ENCODE peak calls at places on chromosomes 1 and 21, in nine cellular contexts. H, Z, I, K, Q, B, R, G and F are unnamed samples.

GRCh38 chr1:28104866-28105467 is 16.6 kb upstream of the EYA3 start:
- DNase-seq in Q (no peak), B (no peak), I (no peak), R (peak), K (no peak), G (no peak), H (peak), Z (peak), F (no peak)

GRCh38 chr1:93844262-93845045 is 34.6 kb downstream of the DNTTIP2 start:
- DNase-seq in R (peak), H (peak), B (peak), G (peak), K (peak), Q (peak), I (no peak), Z (peak), F (peak)

GRCh38 chr1:240803151-240803550 is 191.2 kb upstream of the GREM2 start:
- DNase-seq in I (no peak), G (peak), Q (no peak), R (no peak), B (no peak), H (no peak), Z (no peak), K (no peak), F (no peak)

GRCh38 chr1:223776075-223776814 is 63.9 kb downstream of the CAPN2 start:
- DNase-seq in K (no peak), Z (no peak), I (peak), H (no peak), B (no peak), Q (no peak), G (peak), R (no peak), F (peak)

GRCh38 chr21:33687634-33688033 is 45.3 kb downstream of the ITSN1 start:
- DNase-seq in G (no peak), Z (no peak), K (no peak), H (no peak), I (no peak), B (no peak), Q (no peak), R (no peak), F (no peak)

GRCh38 chr1:27574871-27575831 is 28.8 kb downstream of the AHDC1 start:
- DNase-seq in G (no peak), H (peak), B (peak), Q (no peak), R (peak), I (no peak), Z (peak), K (no peak), F (peak)

GRCh38 chr1:219731771-219732170 is 118.9 kb upstream of the ZC3H11B start:
- DNase-seq in B (no peak), K (no peak), Q (no peak), I (no peak), R (no peak), Z (no peak), G (no peak), H (no peak), F (no peak)

GRCh38 chr1:42620307-42620706 is 37.9 kb upstream of the PPIH start:
- DNase-seq in I (no peak), H (no peak), Q (no peak), B (no peak), K (no peak), Z (no peak), G (no peak), R (no peak), F (no peak)

GRCh38 chr1:10210841-10211804 is 753 bp downstream of the KIF1B start:
- DNase-seq in G (no peak), B (peak), R (peak), Q (no peak), I (peak), H (peak), Z (peak), K (no peak), F (peak)

GRCh38 chr1:19436716-19437476 is 48.4 kb downstream of the CAPZB start:
- DNase-seq in I (no peak), K (no peak), Z (no peak), Q (no peak), H (peak), R (peak), B (peak), G (no peak), F (peak)

GRCh38 chr1:12040457-12041051 is 21.3 kb downstream of the MIIP start:
- DNase-seq in Q (no peak), H (no peak), K (peak), I (no peak), B (peak), R (no peak), G (no peak), Z (no peak), F (no peak)

GRCh38 chr1:206729050-206729449 is 41.5 kb upstream of the IL19 start:
- DNase-seq in B (no peak), Z (no peak), K (no peak), G (no peak), H (peak), I (no peak), Q (no peak), R (no peak), F (no peak)

GRCh38 chr1:178947688-178948003 is 76.8 kb upstream of the ANGPTL1 start:
- DNase-seq in B (no peak), R (no peak), Q (no peak), K (no peak), H (no peak), G (no peak), I (no peak), Z (no peak), F (no peak)

GRCh38 chr1:174242856-174243255 is 83.5 kb downstream of the RABGAP1L start:
- DNase-seq in I (no peak), K (no peak), H (no peak), G (no peak), B (no peak), R (no peak), Q (no peak), Z (no peak), F (no peak)

GRCh38 chr1:59096501-59096900 is 200.4 kb upstream of the FGGY start:
- DNase-seq in G (no peak), Z (no peak), B (no peak), I (no peak), H (no peak), K (no peak), R (no peak), Q (no peak), F (no peak)

GRCh38 chr21:32383812-32384211 is 9.0 kb downstream of the URB1 start:
- DNase-seq in I (no peak), G (no peak), H (no peak), Q (no peak), K (no peak), B (no peak), R (no peak), Z (no peak), F (no peak)

GRCh38 chr1:203557390-203557789 is 63.4 kb downstream of the OPTC start:
- DNase-seq in R (peak), B (no peak), Z (no peak), G (no peak), I (no peak), Q (no peak), H (no peak), K (no peak), F (peak)

GRCh38 chr1:27966402-27967105 is 6.8 kb downstream of the XKR8 start:
- DNase-seq in G (no peak), R (no peak), B (no peak), H (no peak), I (no peak), Z (no peak), K (no peak), Q (no peak), F (no peak)

GRCh38 chr1:3777078-3777547 is 4.6 kb downstream of the SMIM1 start:
- DNase-seq in R (no peak), Z (no peak), K (no peak), Q (no peak), G (no peak), H (no peak), B (no peak), I (no peak), F (no peak)

GRCh38 chr1:97778718-97779117 is 142.1 kb downstream of the DPYD start:
- DNase-seq in Z (no peak), G (no peak), H (no peak), K (no peak), Q (no peak), I (no peak), B (no peak), R (no peak), F (no peak)

GRCh38 chr1:66519988-66520387 is 14.0 kb upstream of the SGIP1 start:
- DNase-seq in K (no peak), R (no peak), Z (no peak), H (no peak), G (no peak), B (no peak), Q (no peak), I (no peak), F (no peak)

GRCh38 chr1:232057217-232057895 is 430.8 kb downstream of the DISC1 start:
- DNase-seq in K (no peak), I (no peak), H (no peak), Q (no peak), G (no peak), B (no peak), R (no peak), Z (no peak), F (no peak)

GRCh38 chr1:173275496-173275895 is 68.4 kb upstream of the TNFSF4 start:
- DNase-seq in K (no peak), H (no peak), G (no peak), R (no peak), B (no peak), I (no peak), Z (no peak), Q (no peak), F (no peak)

GRCh38 chr1:26126321-26127084 is 14.9 kb downstream of the PDIK1L start:
- DNase-seq in I (no peak), K (no peak), B (peak), Z (no peak), H (peak), Q (peak), G (no peak), R (peak), F (no peak)

GRCh38 chr1:224786533-224787249 is 142.8 kb upstream of the DNAH14 start:
- DNase-seq in Z (no peak), K (no peak), G (no peak), I (peak), Q (no peak), H (no peak), B (no peak), R (no peak), F (no peak)

GRCh38 chr1:37177230-37177864 is 143.0 kb upstream of the GRIK3 start:
- DNase-seq in G (peak), H (no peak), Q (no peak), R (peak), K (no peak), B (no peak), I (no peak), Z (peak), F (no peak)

GRCh38 chr1:43321331-43321891 is 16.2 kb upstream of the MPL start:
- DNase-seq in G (no peak), K (no peak), R (no peak), Q (no peak), I (no peak), B (no peak), H (no peak), Z (no peak), F (peak)

GRCh38 chr21:46414965-46415275 is 43.8 kb upstream of the DIP2A start:
- DNase-seq in K (no peak), R (no peak), Z (no peak), B (no peak), G (no peak), H (no peak), Q (no peak), I (no peak), F (peak)

GRCh38 chr1:40045182-40045581 is 4.7 kb downstream of the CAP1 start:
- DNase-seq in H (no peak), R (no peak), Q (no peak), Z (no peak), B (no peak), G (no peak), I (no peak), K (no peak), F (no peak)

GRCh38 chr21:46334351-46335140 is 10.6 kb downstream of the PCNT start:
- DNase-seq in R (no peak), G (no peak), B (no peak), K (no peak), I (no peak), Z (no peak), Q (no peak), H (no peak), F (no peak)

GRCh38 chr21:45190013-45190412 is 97.7 kb downstream of the POFUT2 start:
- DNase-seq in G (no peak), Z (no peak), R (no peak), Q (no peak), H (no peak), K (no peak), I (no peak), B (no peak), F (no peak)

GRCh38 chr1:64900916-64901315 is 65.4 kb downstream of the JAK1 start:
- DNase-seq in G (no peak), B (no peak), R (no peak), I (no peak), H (no peak), K (no peak), Q (no peak), Z (no peak), F (no peak)

GRCh38 chr1:231241751-231242150 is 739 bp downstream of the GNPAT start:
- DNase-seq in H (no peak), B (peak), Z (peak), R (peak), Q (no peak), G (no peak), K (no peak), I (no peak), F (no peak)

GRCh38 chr1:200880212-200880611 is 7.4 kb downstream of the GPR25 start:
- DNase-seq in I (no peak), R (no peak), H (no peak), B (no peak), Q (no peak), Z (no peak), K (peak), G (no peak), F (peak)

GRCh38 chr1:48234086-48234485 is 11.6 kb downstream of the SLC5A9 start:
- DNase-seq in G (no peak), Z (no peak), K (no peak), Q (no peak), R (no peak), B (no peak), H (no peak), I (peak), F (no peak)
- TF ChIP-seq POLR2AphosphoS5 in G (no peak), Z (no peak), K (no peak), Q (no peak), R (no peak), B (peak), H (no peak), I (no peak), F (no peak)

GRCh38 chr1:222663535-222663934 is 45.6 kb downstream of the MIA3 start:
- DNase-seq in H (no peak), B (no peak), K (no peak), Z (no peak), R (no peak), I (no peak), G (no peak), Q (no peak), F (no peak)

GRCh38 chr1:222654849-222655248 is 37.0 kb downstream of the MIA3 start:
- DNase-seq in H (peak), Z (no peak), R (peak), I (no peak), Q (no peak), G (no peak), K (peak), B (no peak), F (no peak)

GRCh38 chr1:222653178-222653827 is 35.4 kb downstream of the MIA3 start:
- DNase-seq in Z (no peak), G (no peak), Q (no peak), K (no peak), B (no peak), I (no peak), R (peak), H (no peak), F (no peak)

GRCh38 chr1:222652676-222653075 is 34.8 kb downstream of the MIA3 start:
- DNase-seq in R (no peak), G (no peak), H (no peak), Q (no peak), Z (no peak), K (no peak), B (no peak), I (no peak), F (no peak)

GRCh38 chr1:222657899-222658298 is 40.0 kb downstream of the MIA3 start:
- DNase-seq in I (no peak), Q (no peak), Z (no peak), B (no peak), R (no peak), G (no peak), H (no peak), K (no peak), F (no peak)
- TF ChIP-seq POLR2AphosphoS5 in I (no peak), Q (no peak), Z (no peak), B (no peak), R (no peak), G (no peak), H (no peak), K (no peak), F (no peak)

GRCh38 chr1:198656500-198656932 is 17.7 kb downstream of the PTPRC start:
- DNase-seq in Q (no peak), R (peak), Z (peak), I (no peak), G (no peak), B (peak), K (no peak), H (peak), F (peak)
- TF ChIP-seq POLR2AphosphoS5 in Q (no peak), R (no peak), Z (no peak), I (no peak), G (no peak), B (peak), K (no peak), H (no peak), F (no peak)

DNA sequence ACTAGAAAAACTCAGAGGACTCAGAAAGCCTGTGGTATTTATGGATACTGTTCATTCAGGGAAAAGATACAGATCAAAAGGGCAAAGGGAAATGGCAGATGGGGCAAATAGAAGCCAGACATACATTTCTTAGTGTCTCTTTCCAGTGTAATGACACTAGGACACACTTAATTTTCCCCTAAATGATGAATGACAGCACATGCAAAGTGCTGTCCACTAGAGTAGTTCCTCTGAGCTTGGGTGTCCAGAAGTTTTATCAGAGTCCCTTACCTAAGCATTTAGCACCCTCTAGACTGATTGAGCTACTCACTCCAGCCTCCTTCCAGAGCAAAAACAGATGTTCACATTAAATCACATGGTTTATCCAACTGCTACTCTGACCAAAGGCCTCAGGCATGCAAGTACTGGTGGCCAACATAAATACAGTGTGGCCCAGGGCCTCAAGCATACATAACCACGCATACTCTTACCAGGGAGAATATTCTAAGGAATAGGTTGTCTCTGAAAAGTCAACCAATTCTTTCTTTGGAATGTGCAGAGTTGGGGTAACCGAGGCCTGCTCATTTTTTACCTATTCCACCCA is 166.9 kb downstream of the NCAM2 start:
- DNase-seq in Z (no peak), H (no peak), G (no peak), R (no peak), Q (no peak), K (no peak), I (no peak), B (no peak), F (no peak)
- TF ChIP-seq POLR2AphosphoS5 in Z (no peak), H (peak), G (no peak), R (peak), Q (no peak), K (no peak), I (no peak), B (no peak), F (no peak)

GRCh38 chr1:226677121-226678020 is 61.7 kb downstream of the ITPKB start:
- DNase-seq in I (no peak), R (peak), B (peak), H (peak), G (peak), K (no peak), Z (no peak), Q (no peak), F (peak)

GRCh38 chr1:226672217-226672838 is 66.8 kb downstream of the ITPKB start:
- DNase-seq in B (peak), G (no peak), Z (no peak), R (no peak), H (no peak), I (no peak), K (no peak), Q (no peak), F (peak)

GRCh38 chr1:226676381-226676780 is 62.7 kb downstream of the ITPKB start:
- DNase-seq in H (no peak), Q (no peak), K (no peak), Z (no peak), G (no peak), B (no peak), I (no peak), R (no peak), F (peak)

GRCh38 chr1:226675720-226676357 is 63.2 kb downstream of the ITPKB start:
- DNase-seq in I (no peak), R (no peak), Z (no peak), K (no peak), G (no peak), H (no peak), B (no peak), Q (no peak), F (peak)

GRCh38 chr1:226674892-226675719 is 64.0 kb downstream of the ITPKB start:
- DNase-seq in Z (no peak), I (no peak), R (peak), H (peak), Q (peak), K (peak), G (no peak), B (no peak), F (peak)
- TF ChIP-seq POLR2AphosphoS5 in Z (no peak), I (peak), R (no peak), H (no peak), Q (no peak), K (no peak), G (no peak), B (no peak), F (no peak)

GRCh38 chr1:91557039-91557690 is 56.5 kb downstream of the CDC7 start:
- DNase-seq in H (no peak), R (no peak), Q (no peak), I (no peak), Z (no peak), G (no peak), K (no peak), B (no peak), F (no peak)
- TF ChIP-seq POLR2AphosphoS5 in H (no peak), R (no peak), Q (no peak), I (no peak), Z (no peak), G (no peak), K (no peak), B (no peak), F (no peak)

GRCh38 chr1:92168657-92169056 is 49.1 kb upstream of the C1orf146 start:
- DNase-seq in I (no peak), K (no peak), B (no peak), Q (no peak), H (no peak), G (no peak), R (no peak), Z (peak), F (no peak)
- TF ChIP-seq POLR2AphosphoS5 in I (no peak), K (no peak), B (no peak), Q (no peak), H (no peak), G (no peak), R (no peak), Z (no peak), F (no peak)

GRCh38 chr1:8182034-8182761 is 135.7 kb upstream of the SLC45A1 start:
- DNase-seq in B (peak), R (peak), H (peak), G (peak), K (peak), I (no peak), Q (no peak), Z (no peak), F (no peak)
- TF ChIP-seq POLR2AphosphoS5 in B (peak), R (no peak), H (peak), G (peak), K (no peak), I (no peak), Q (no peak), Z (no peak), F (no peak)

GRCh38 chr1:45750298-45751038 is at the start of gene IPP:
- DNase-seq in R (peak), K (peak), Z (peak), H (peak), I (peak), G (peak), B (peak), Q (peak), F (peak)
- TF ChIP-seq POLR2AphosphoS5 in R (peak), K (peak), Z (peak), H (peak), I (peak), G (peak), B (peak), Q (peak), F (peak)

GRCh38 chr1:234140388-234140787 is 232.9 kb upstream of the COA6 start:
- DNase-seq in H (no peak), Q (no peak), G (no peak), B (no peak), K (no peak), R (no peak), Z (no peak), I (no peak), F (no peak)

GRCh38 chr1:234143681-234144080 is 229.6 kb upstream of the COA6 start:
- DNase-seq in R (no peak), H (no peak), I (no peak), K (no peak), Z (no peak), G (no peak), B (no peak), Q (no peak), F (no peak)

GRCh38 chr1:234136073-234136472 is 231.6 kb downstream of the SLC35F3 start:
- DNase-seq in I (no peak), H (no peak), B (no peak), Q (no peak), Z (no peak), K (no peak), R (no peak), G (no peak), F (no peak)

GRCh38 chr1:234141006-234141405 is 232.2 kb upstream of the COA6 start:
- DNase-seq in G (no peak), B (no peak), I (no peak), H (no peak), K (no peak), Z (no peak), R (no peak), Q (no peak), F (no peak)

GRCh38 chr1:234139966-234140365 is 233.3 kb upstream of the COA6 start:
- DNase-seq in Q (no peak), K (no peak), H (no peak), B (no peak), G (peak), R (no peak), Z (no peak), I (no peak), F (no peak)
- TF ChIP-seq POLR2AphosphoS5 in Q (no peak), K (no peak), H (no peak), B (no peak), G (no peak), R (no peak), Z (no peak), I (no peak), F (no peak)